ENCODE peak calls at places on chromosomes 5 and 9, in four cellular contexts. Y, I, T and L are unnamed samples.

GRCh38 chr9:77211561-77211960 is 34.2 kb downstream of the VPS13A start:
- DNase-seq in Y (no peak), I (no peak), T (no peak), L (no peak)

GRCh38 chr9:135339378-135339973 is 140.1 kb upstream of the PPP1R26 start:
- DNase-seq in Y (no peak), I (no peak), T (no peak), L (no peak)

GRCh38 chr5:157312492-157312891 is 46.6 kb downstream of the CYFIP2 start:
- DNase-seq in Y (peak; percentile 15), I (no peak), T (peak; percentile 72), L (peak; percentile 41)

GRCh38 chr9:21031091-21031817 is at the start of gene HACD4:
- DNase-seq in Y (no peak), I (no peak), T (peak; percentile 12), L (peak; percentile 49)

GRCh38 chr5:94367900-94368299 is 250.5 kb downstream of the KIAA0825 start:
- DNase-seq in Y (no peak), I (no peak), T (no peak), L (no peak)

GRCh38 chr5:114449836-114450515 is 88.1 kb downstream of the KCNN2 start:
- DNase-seq in Y (peak; percentile 50), I (peak; percentile 51), T (peak; percentile 72), L (peak; percentile 42)

GRCh38 chr9:17807670-17808282 is 228.9 kb downstream of the SH3GL2 start:
- DNase-seq in Y (no peak), I (no peak), T (no peak), L (no peak)

GRCh38 chr5:131769337-131769736 is 27.5 kb downstream of the FNIP1 start:
- DNase-seq in Y (no peak), I (no peak), T (no peak), L (no peak)

GRCh38 chr5:150341331-150341730 is 16.2 kb upstream of the TCOF1 start:
- DNase-seq in Y (no peak), I (no peak), T (no peak), L (no peak)

GRCh38 chr5:87686975-87687374 is 274.2 kb upstream of the CCNH start:
- DNase-seq in Y (no peak), I (no peak), T (no peak), L (no peak)

GRCh38 chr5:56673171-56673570 is 142.2 kb upstream of the MAP3K1 start:
- DNase-seq in Y (no peak), I (no peak), T (no peak), L (no peak)

GRCh38 chr9:128026255-128027165 is 40.6 kb downstream of the NAIF1 start:
- DNase-seq in Y (no peak), I (no peak), T (no peak), L (no peak)

GRCh38 chr5:73415617-73416016 is 33.0 kb downstream of the FOXD1 start:
- DNase-seq in Y (no peak), I (no peak), T (no peak), L (no peak)

GRCh38 chr5:142059304-142059940 is 46.6 kb upstream of the GNPDA1 start:
- DNase-seq in Y (no peak), I (no peak), T (no peak), L (peak; percentile 50)

GRCh38 chr9:40884072-40884901 is 244.2 kb downstream of the FOXD4L6 start:
- DNase-seq in Y (no peak), I (no peak), T (no peak), L (no peak)

GRCh38 chr5:168874713-168875380 is 295.7 kb upstream of the PANK3 start:
- DNase-seq in Y (no peak), I (no peak), T (peak; percentile 5), L (no peak)

GRCh38 chr5:171957591-171958251 is 48.7 kb downstream of the FBXW11 start:
- DNase-seq in Y (no peak), I (no peak), T (no peak), L (no peak)

GRCh38 chr9:36802171-36802920 is 229.7 kb downstream of the MELK start:
- DNase-seq in Y (peak; percentile 23), I (peak; percentile 25), T (peak; percentile 66), L (peak; percentile 42)

GRCh38 chr9:72210522-72210921 is 61.3 kb downstream of the GDA start:
- DNase-seq in Y (no peak), I (no peak), T (no peak), L (no peak)

GRCh38 chr9:111566234-111566633 is 33.2 kb downstream of the PTGR1 start:
- DNase-seq in Y (no peak), I (no peak), T (no peak), L (no peak)